ENCODE peak calls at places on chromosomes 7 and 10, in nine cellular contexts. One of them, this sample, is unnamed.
A peak's percentile ranks its signal among the peaks of the same experiment; 100 is the strongest.

GRCh38 chr10:132162021-132162531 is 24.7 kb upstream of the DPYSL4 start:
- DNase-seq in brain microvascular endothelial cell: no peak
- DNase-seq in BE2C: no peak
- DNase-seq in tibial artery: no peak
- DNase-seq in upper lobe of right lung: no peak
- DNase-seq in dorsolateral prefrontal cortex: no peak
- DNase-seq in HCT116: no peak
- DNase-seq in ascending aorta: no peak
- DNase-seq in gastrocnemius medialis: peak; percentile 22
- DNase-seq in this sample: peak; percentile 48

GRCh38 chr7:7829667-7830066 is 111.3 kb upstream of the RPA3 start:
- DNase-seq in tibial artery: no peak
- DNase-seq in HCT116: no peak
- DNase-seq in brain microvascular endothelial cell: no peak
- DNase-seq in gastrocnemius medialis: no peak
- DNase-seq in ascending aorta: no peak
- DNase-seq in upper lobe of right lung: no peak
- DNase-seq in dorsolateral prefrontal cortex: no peak
- DNase-seq in BE2C: no peak
- DNase-seq in this sample: no peak

GRCh38 chr10:129096340-129096984 is 370.6 kb upstream of the MGMT start:
- DNase-seq in upper lobe of right lung: no peak
- DNase-seq in ascending aorta: no peak
- DNase-seq in HCT116: no peak
- DNase-seq in brain microvascular endothelial cell: peak; percentile 93
- DNase-seq in BE2C: no peak
- DNase-seq in gastrocnemius medialis: peak; percentile 19
- DNase-seq in tibial artery: peak; percentile 72
- DNase-seq in dorsolateral prefrontal cortex: no peak
- DNase-seq in this sample: no peak

GRCh38 chr10:95860486-95861040 is 47.2 kb upstream of the CC2D2B start:
- DNase-seq in gastrocnemius medialis: no peak
- DNase-seq in upper lobe of right lung: no peak
- DNase-seq in ascending aorta: no peak
- DNase-seq in dorsolateral prefrontal cortex: no peak
- DNase-seq in brain microvascular endothelial cell: no peak
- DNase-seq in HCT116: no peak
- DNase-seq in BE2C: no peak
- DNase-seq in tibial artery: no peak
- DNase-seq in this sample: no peak

GRCh38 chr10:11089272-11089671 is 71.6 kb downstream of the CELF2 start:
- DNase-seq in tibial artery: no peak
- DNase-seq in ascending aorta: no peak
- DNase-seq in dorsolateral prefrontal cortex: no peak
- DNase-seq in BE2C: no peak
- DNase-seq in brain microvascular endothelial cell: no peak
- DNase-seq in gastrocnemius medialis: no peak
- DNase-seq in HCT116: no peak
- DNase-seq in upper lobe of right lung: no peak
- DNase-seq in this sample: no peak

GRCh38 chr7:70356324-70356797 is 758.1 kb downstream of the AUTS2 start:
- DNase-seq in HCT116: no peak
- DNase-seq in upper lobe of right lung: no peak
- DNase-seq in gastrocnemius medialis: no peak
- DNase-seq in brain microvascular endothelial cell: no peak
- DNase-seq in ascending aorta: no peak
- DNase-seq in tibial artery: no peak
- DNase-seq in BE2C: no peak
- DNase-seq in dorsolateral prefrontal cortex: no peak
- DNase-seq in this sample: no peak

GRCh38 chr10:69088801-69089501 is 1.0 kb downstream of the SRGN start:
- DNase-seq in HCT116: no peak
- DNase-seq in BE2C: no peak
- DNase-seq in gastrocnemius medialis: no peak
- DNase-seq in brain microvascular endothelial cell: peak; percentile 80
- DNase-seq in tibial artery: no peak
- DNase-seq in dorsolateral prefrontal cortex: no peak
- DNase-seq in upper lobe of right lung: no peak
- DNase-seq in ascending aorta: no peak
- DNase-seq in this sample: no peak

GRCh38 chr7:31991846-31992245 is 78.4 kb downstream of the PDE1C start:
- DNase-seq in tibial artery: no peak
- DNase-seq in gastrocnemius medialis: no peak
- DNase-seq in dorsolateral prefrontal cortex: no peak
- DNase-seq in ascending aorta: no peak
- DNase-seq in upper lobe of right lung: no peak
- DNase-seq in HCT116: no peak
- DNase-seq in brain microvascular endothelial cell: peak; percentile 24
- DNase-seq in BE2C: no peak
- DNase-seq in this sample: no peak

GRCh38 chr10:58660577-58661255 is 148.0 kb downstream of the BICC1 start:
- DNase-seq in gastrocnemius medialis: no peak
- DNase-seq in tibial artery: no peak
- DNase-seq in brain microvascular endothelial cell: no peak
- DNase-seq in dorsolateral prefrontal cortex: no peak
- DNase-seq in ascending aorta: no peak
- DNase-seq in upper lobe of right lung: no peak
- DNase-seq in HCT116: no peak
- DNase-seq in BE2C: no peak
- DNase-seq in this sample: no peak

GRCh38 chr7:130095812-130096211 is 25.5 kb downstream of the KLHDC10 start:
- DNase-seq in BE2C: no peak
- DNase-seq in HCT116: no peak
- DNase-seq in upper lobe of right lung: no peak
- DNase-seq in ascending aorta: no peak
- DNase-seq in brain microvascular endothelial cell: no peak
- DNase-seq in gastrocnemius medialis: no peak
- DNase-seq in dorsolateral prefrontal cortex: no peak
- DNase-seq in tibial artery: no peak
- DNase-seq in this sample: no peak

GRCh38 chr10:98403812-98404504 is 11.0 kb downstream of the PYROXD2 start:
- DNase-seq in brain microvascular endothelial cell: no peak
- DNase-seq in upper lobe of right lung: no peak
- DNase-seq in ascending aorta: no peak
- DNase-seq in dorsolateral prefrontal cortex: no peak
- DNase-seq in gastrocnemius medialis: no peak
- DNase-seq in HCT116: no peak
- DNase-seq in BE2C: no peak
- DNase-seq in tibial artery: no peak
- DNase-seq in this sample: no peak

GRCh38 chr7:110486549-110486948 is 604.4 kb upstream of the LRRN3 start:
- DNase-seq in HCT116: no peak
- DNase-seq in dorsolateral prefrontal cortex: no peak
- DNase-seq in ascending aorta: no peak
- DNase-seq in BE2C: no peak
- DNase-seq in upper lobe of right lung: no peak
- DNase-seq in tibial artery: no peak
- DNase-seq in gastrocnemius medialis: no peak
- DNase-seq in brain microvascular endothelial cell: no peak
- DNase-seq in this sample: no peak

GRCh38 chr10:101134299-101135127 is 3.4 kb downstream of the TLX1 start:
- DNase-seq in BE2C: no peak
- DNase-seq in upper lobe of right lung: no peak
- DNase-seq in brain microvascular endothelial cell: no peak
- DNase-seq in ascending aorta: no peak
- DNase-seq in dorsolateral prefrontal cortex: no peak
- DNase-seq in gastrocnemius medialis: no peak
- DNase-seq in HCT116: no peak
- DNase-seq in tibial artery: no peak
- DNase-seq in this sample: no peak

GRCh38 chr10:101131962-101132635 is 999 bp downstream of the TLX1 start:
- DNase-seq in tibial artery: no peak
- DNase-seq in ascending aorta: no peak
- DNase-seq in brain microvascular endothelial cell: no peak
- DNase-seq in BE2C: no peak
- DNase-seq in dorsolateral prefrontal cortex: no peak
- DNase-seq in HCT116: no peak
- DNase-seq in gastrocnemius medialis: no peak
- DNase-seq in upper lobe of right lung: no peak
- DNase-seq in this sample: no peak

GRCh38 chr10:101133489-101134298 is 2.6 kb downstream of the TLX1 start:
- DNase-seq in BE2C: no peak
- DNase-seq in HCT116: no peak
- DNase-seq in gastrocnemius medialis: no peak
- DNase-seq in brain microvascular endothelial cell: no peak
- DNase-seq in dorsolateral prefrontal cortex: no peak
- DNase-seq in tibial artery: no peak
- DNase-seq in ascending aorta: no peak
- DNase-seq in upper lobe of right lung: no peak
- DNase-seq in this sample: no peak

GRCh38 chr10:101130984-101131961 is at the start of gene TLX1:
- DNase-seq in gastrocnemius medialis: no peak
- DNase-seq in brain microvascular endothelial cell: no peak
- DNase-seq in upper lobe of right lung: no peak
- DNase-seq in dorsolateral prefrontal cortex: no peak
- DNase-seq in BE2C: peak; percentile 76
- DNase-seq in HCT116: no peak
- DNase-seq in tibial artery: no peak
- DNase-seq in ascending aorta: no peak
- DNase-seq in this sample: peak; percentile 46

DNA sequence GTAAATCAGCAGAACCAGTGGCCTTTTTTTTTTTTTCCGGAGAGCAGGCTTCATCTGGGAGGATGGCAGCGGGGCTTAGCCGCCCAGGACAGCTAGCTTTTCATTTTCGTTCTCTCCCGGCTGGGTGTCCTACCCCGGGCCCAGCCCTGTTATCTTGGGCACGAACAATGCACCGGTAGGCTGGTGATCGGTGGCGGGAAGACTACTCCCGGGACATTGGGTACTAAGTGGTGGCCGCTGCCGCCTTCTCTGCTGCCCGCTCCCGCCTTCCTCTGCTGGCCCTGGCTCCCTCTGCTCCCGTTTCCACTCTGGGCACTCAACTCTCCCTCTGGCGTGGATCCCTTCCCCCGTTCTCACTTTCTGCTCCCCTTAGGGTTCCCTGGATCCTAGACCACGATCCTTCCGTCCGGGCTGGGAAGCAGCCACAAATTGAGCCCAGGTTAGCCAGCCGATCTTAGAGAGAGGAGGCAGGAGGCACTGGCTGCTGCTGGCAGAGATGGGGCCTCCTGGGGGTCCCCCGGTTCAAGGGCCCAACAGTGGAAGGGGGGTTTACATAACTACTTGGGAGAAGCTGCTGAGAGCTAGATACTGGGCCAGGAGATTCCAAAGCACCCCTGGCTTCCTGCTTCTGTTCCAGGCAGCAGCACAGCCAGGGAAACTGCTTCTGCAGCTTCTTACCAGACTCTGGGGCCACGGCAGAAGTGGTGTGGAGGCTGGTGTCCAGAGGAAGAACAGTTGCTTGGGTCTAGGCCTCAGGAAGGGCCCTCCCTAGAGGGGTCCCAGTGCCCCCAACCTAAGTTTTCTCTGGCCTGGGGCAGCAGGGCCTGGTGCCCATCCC is 1.8 kb downstream of the TLX1 start:
- DNase-seq in ascending aorta: no peak
- DNase-seq in brain microvascular endothelial cell: no peak
- DNase-seq in dorsolateral prefrontal cortex: no peak
- DNase-seq in tibial artery: no peak
- DNase-seq in upper lobe of right lung: no peak
- DNase-seq in BE2C: no peak
- DNase-seq in gastrocnemius medialis: no peak
- DNase-seq in HCT116: no peak
- DNase-seq in this sample: no peak
- H3K27me3 ChIP-seq in ascending aorta: peaks cover 45% of the 10 kb centered on the region
- H3K27me3 ChIP-seq in brain microvascular endothelial cell: peaks cover 98% of the 10 kb centered on the region
- H3K27me3 ChIP-seq in dorsolateral prefrontal cortex: peaks cover 94% of the 10 kb centered on the region
- H3K27me3 ChIP-seq in tibial artery: peaks cover 98% of the 10 kb centered on the region
- H3K27me3 ChIP-seq in upper lobe of right lung: peaks cover 99% of the 10 kb centered on the region
- H3K27me3 ChIP-seq in BE2C: peaks cover 58% of the 10 kb centered on the region
- H3K27me3 ChIP-seq in gastrocnemius medialis: peaks cover 87% of the 10 kb centered on the region
- H3K27me3 ChIP-seq in HCT116: no peaks in the 10 kb centered on the region
- H3K27me3 ChIP-seq in this sample: peaks cover 54% of the 10 kb centered on the region

DNA sequence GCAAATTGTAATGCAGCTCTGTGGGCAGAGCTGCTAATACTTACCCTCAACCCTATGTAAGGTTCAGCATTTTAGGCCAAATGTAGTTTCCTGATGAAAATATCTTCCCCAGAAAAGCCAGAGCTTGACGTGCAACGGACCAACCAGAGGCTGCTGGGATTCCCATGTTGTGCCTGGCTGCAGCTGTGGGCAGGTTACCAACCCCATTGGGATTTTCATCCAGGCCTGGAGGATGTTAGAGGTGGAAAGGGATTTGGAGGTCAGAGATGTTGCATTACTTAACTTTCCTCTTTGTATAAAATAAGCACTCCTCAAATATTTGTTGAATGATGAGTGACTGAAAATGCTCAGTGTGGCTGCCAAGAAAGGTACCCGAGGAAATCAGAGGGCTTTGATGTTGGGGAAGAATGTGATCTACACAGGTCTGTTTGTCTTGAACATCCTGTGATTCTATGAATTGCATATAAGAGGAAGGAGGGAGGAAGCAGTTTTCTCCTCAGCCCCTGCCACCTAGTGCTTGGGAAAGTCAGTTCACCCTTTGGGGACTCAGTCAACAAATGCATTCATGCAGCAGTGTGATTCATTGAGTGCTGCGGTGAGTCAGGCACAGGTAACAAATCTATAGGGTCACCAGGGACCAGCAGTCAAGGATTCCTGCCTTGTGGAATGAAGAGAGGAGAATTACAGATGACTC is 487.2 kb downstream of the RPS24 start:
- DNase-seq in dorsolateral prefrontal cortex: no peak
- DNase-seq in upper lobe of right lung: no peak
- DNase-seq in HCT116: peak; percentile 62
- DNase-seq in tibial artery: no peak
- DNase-seq in BE2C: peak; percentile 24
- DNase-seq in brain microvascular endothelial cell: peak; percentile 12
- DNase-seq in ascending aorta: no peak
- DNase-seq in gastrocnemius medialis: no peak
- DNase-seq in this sample: no peak
- TF ChIP-seq CTCF in dorsolateral prefrontal cortex: peak; percentile 15
- TF ChIP-seq CTCF in upper lobe of right lung: no peak
- TF ChIP-seq CTCF in HCT116: peak; percentile 60
- TF ChIP-seq CTCF in tibial artery: no peak
- TF ChIP-seq CTCF in BE2C: peak; percentile 49
- TF ChIP-seq CTCF in brain microvascular endothelial cell: peak; percentile 74
- TF ChIP-seq CTCF in ascending aorta: no peak
- TF ChIP-seq CTCF in gastrocnemius medialis: no peak
- TF ChIP-seq CTCF in this sample: no peak

GRCh38 chr7:158362912-158363905 is 224.4 kb downstream of the PTPRN2 start:
- DNase-seq in HCT116: no peak
- DNase-seq in brain microvascular endothelial cell: no peak
- DNase-seq in tibial artery: no peak
- DNase-seq in upper lobe of right lung: peak; percentile 55
- DNase-seq in BE2C: no peak
- DNase-seq in ascending aorta: no peak
- DNase-seq in dorsolateral prefrontal cortex: no peak
- DNase-seq in gastrocnemius medialis: no peak
- DNase-seq in this sample: no peak
- H3K4me3 ChIP-seq in HCT116: no peak overlapping the region
- H3K4me3 ChIP-seq in brain microvascular endothelial cell: no peak overlapping the region
- H3K4me3 ChIP-seq in tibial artery: no peak overlapping the region
- H3K4me3 ChIP-seq in upper lobe of right lung: no peak overlapping the region
- H3K4me3 ChIP-seq in BE2C: no peak overlapping the region
- H3K4me3 ChIP-seq in ascending aorta: no peak overlapping the region
- H3K4me3 ChIP-seq in dorsolateral prefrontal cortex: no peak overlapping the region
- H3K4me3 ChIP-seq in gastrocnemius medialis: no peak overlapping the region
- H3K4me3 ChIP-seq in this sample: no peak overlapping the region

DNA sequence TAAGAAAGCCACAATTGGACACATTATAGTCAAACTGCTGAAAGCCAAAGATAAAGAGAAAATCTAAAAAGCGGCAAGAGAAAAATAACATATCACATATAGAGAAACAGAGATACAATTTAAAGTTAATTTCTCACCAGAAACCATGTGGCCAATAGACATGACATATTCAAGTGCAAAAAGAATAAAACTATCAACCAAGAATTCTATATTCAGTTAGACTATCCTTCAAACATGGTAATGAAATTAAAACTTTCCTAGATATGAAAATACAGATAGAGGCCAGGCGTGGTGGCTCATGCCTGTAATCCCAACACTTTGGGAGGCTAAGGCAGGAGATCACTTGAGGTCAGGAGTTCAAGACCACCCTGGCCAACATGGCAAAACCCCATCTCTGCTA is 129.1 kb upstream of the RNF32 start:
- DNase-seq in HCT116: no peak
- DNase-seq in BE2C: no peak
- DNase-seq in dorsolateral prefrontal cortex: no peak
- DNase-seq in tibial artery: no peak
- DNase-seq in ascending aorta: no peak
- DNase-seq in brain microvascular endothelial cell: no peak
- DNase-seq in gastrocnemius medialis: no peak
- DNase-seq in upper lobe of right lung: no peak
- DNase-seq in this sample: no peak
- H3K27me3 ChIP-seq in HCT116: peaks cover 6% of the 10 kb centered on the region
- H3K27me3 ChIP-seq in BE2C: peaks cover 4% of the 10 kb centered on the region
- H3K27me3 ChIP-seq in dorsolateral prefrontal cortex: no peaks in the 10 kb centered on the region
- H3K27me3 ChIP-seq in tibial artery: no peaks in the 10 kb centered on the region
- H3K27me3 ChIP-seq in ascending aorta: no peaks in the 10 kb centered on the region
- H3K27me3 ChIP-seq in brain microvascular endothelial cell: no peaks in the 10 kb centered on the region
- H3K27me3 ChIP-seq in gastrocnemius medialis: no peaks in the 10 kb centered on the region
- H3K27me3 ChIP-seq in upper lobe of right lung: no peaks in the 10 kb centered on the region
- H3K27me3 ChIP-seq in this sample: no peaks in the 10 kb centered on the region

This sample was measured in psoas muscle.